ENCODE peak calls at places on chromosome 19, in nine cellular contexts. C is Calu3, Z is WERI-Rb-1, Y is transverse colon, R is upper lobe of right lung, A is AG04449, B is breast epithelium, P is fibroblast of pulmonary artery, T is GM06990. M is an unnamed sample.

GRCh38 chr19:10766681-10767201 is 48.9 kb downstream of the DNM2 start:
- DNase-seq in C (peak), Z (no peak), Y (no peak), R (no peak), A (no peak), B (no peak), P (peak), T (no peak), M (no peak)

GRCh38 chr19:44212865-44213346 is 574 bp downstream of the ZNF227 start:
- DNase-seq in C (no peak), Z (no peak), Y (no peak), R (no peak), A (no peak), B (no peak), P (peak), T (no peak), M (no peak)

GRCh38 chr19:1205114-1206062 is at the start of gene STK11:
- DNase-seq in C (peak), Z (peak), Y (peak), R (peak), A (peak), B (peak), P (peak), T (peak), M (peak)

GRCh38 chr19:48206402-48207093 is 36.1 kb downstream of the ZSWIM9 start:
- DNase-seq in C (no peak), Z (no peak), Y (no peak), R (peak), A (no peak), B (no peak), P (no peak), T (no peak), M (peak)

GRCh38 chr19:43425567-43426392 is 11.1 kb downstream of the TEX101 start:
- DNase-seq in C (peak), Z (no peak), Y (peak), R (no peak), A (no peak), B (peak), P (peak), T (no peak), M (no peak)

GRCh38 chr19:10430505-10431253 is 10.3 kb downstream of the PDE4A start:
- DNase-seq in C (no peak), Z (no peak), Y (peak), R (peak), A (no peak), B (no peak), P (peak), T (peak), M (no peak)

GRCh38 chr19:40231544-40232424 is 5.3 kb upstream of the CCNP start:
- DNase-seq in C (peak), Z (no peak), Y (no peak), R (no peak), A (no peak), B (no peak), P (no peak), T (no peak), M (no peak)

GRCh38 chr19:47595937-47596336 is 13.0 kb upstream of the BICRA start:
- DNase-seq in C (no peak), Z (no peak), Y (no peak), R (no peak), A (no peak), B (no peak), P (no peak), T (no peak), M (no peak)

GRCh38 chr19:8457802-8458201 is 13.0 kb downstream of the HNRNPM start:
- DNase-seq in C (no peak), Z (no peak), Y (no peak), R (no peak), A (no peak), B (no peak), P (no peak), T (no peak), M (no peak)

GRCh38 chr19:41902594-41902993 is 19.6 kb downstream of the ARHGEF1 start:
- DNase-seq in C (no peak), Z (no peak), Y (no peak), R (no peak), A (no peak), B (no peak), P (no peak), T (no peak), M (no peak)
- TF ChIP-seq CTCF in C (no peak), Z (no peak), Y (no peak), R (no peak), A (no peak), B (no peak), P (no peak), T (no peak), M (no peak)

DNA sequence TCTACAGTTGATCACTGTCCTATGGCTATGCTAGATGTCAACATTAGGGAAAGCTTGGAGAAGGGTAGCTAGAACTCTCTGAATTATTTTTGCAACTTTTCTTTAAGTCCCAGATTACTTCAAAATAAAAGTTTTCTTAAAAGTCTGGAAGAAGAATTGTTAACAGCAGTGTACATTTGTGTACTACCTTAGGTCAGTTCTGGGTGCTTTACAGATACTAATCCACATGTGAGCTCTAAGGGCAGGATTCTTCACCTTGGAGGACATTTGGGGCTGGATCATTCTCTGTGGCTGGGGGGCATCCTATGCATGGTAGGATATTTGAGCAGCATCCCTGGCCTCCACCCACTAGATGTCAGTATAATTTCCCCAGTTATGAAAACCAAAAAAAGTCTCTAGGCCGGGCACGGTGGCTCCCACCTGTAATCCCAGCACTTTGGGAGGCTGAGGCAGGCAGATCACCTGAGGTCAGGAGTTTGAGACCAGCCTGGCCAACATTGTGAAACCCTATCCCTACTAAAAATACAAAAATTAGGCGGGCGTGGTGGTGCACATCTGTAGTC is 2.8 kb downstream of the BRME1 start:
- DNase-seq in C (peak), Z (peak), Y (no peak), R (no peak), A (no peak), B (no peak), P (peak), T (no peak), M (no peak)
- TF ChIP-seq CTCF in C (no peak), Z (peak), Y (peak), R (peak), A (peak), B (no peak), P (peak), T (peak), M (no peak)

GRCh38 chr19:46471116-46471733 is at the start of gene PNMA8A:
- DNase-seq in C (no peak), Z (peak), Y (peak), R (peak), A (no peak), B (no peak), P (peak), T (no peak), M (peak)
- TF ChIP-seq CTCF in C (no peak), Z (no peak), Y (peak), R (no peak), A (peak), B (no peak), P (peak), T (no peak), M (no peak)

GRCh38 chr19:5296457-5297271 is 43.9 kb downstream of the PTPRS start:
- DNase-seq in C (no peak), Z (no peak), Y (no peak), R (no peak), A (no peak), B (no peak), P (no peak), T (no peak), M (no peak)

GRCh38 chr19:5296021-5296420 is 44.6 kb downstream of the PTPRS start:
- DNase-seq in C (no peak), Z (no peak), Y (no peak), R (no peak), A (no peak), B (no peak), P (no peak), T (no peak), M (no peak)

GRCh38 chr19:5299137-5299536 is 41.5 kb downstream of the PTPRS start:
- DNase-seq in C (no peak), Z (no peak), Y (no peak), R (no peak), A (no peak), B (no peak), P (no peak), T (no peak), M (no peak)

GRCh38 chr19:5297272-5297669 is 43.3 kb downstream of the PTPRS start:
- DNase-seq in C (no peak), Z (no peak), Y (no peak), R (no peak), A (no peak), B (no peak), P (no peak), T (no peak), M (no peak)

GRCh38 chr19:5298502-5298901 is 42.1 kb downstream of the PTPRS start:
- DNase-seq in C (peak), Z (no peak), Y (no peak), R (peak), A (no peak), B (peak), P (no peak), T (no peak), M (no peak)
- TF ChIP-seq CTCF in C (no peak), Z (no peak), Y (no peak), R (no peak), A (no peak), B (no peak), P (no peak), T (no peak), M (no peak)

GRCh38 chr19:32874605-32875004 is 5.0 kb upstream of the SLC7A9 start:
- DNase-seq in C (no peak), Z (no peak), Y (no peak), R (peak), A (no peak), B (no peak), P (no peak), T (no peak), M (no peak)

GRCh38 chr19:32875428-32875827 is 5.9 kb upstream of the SLC7A9 start:
- DNase-seq in C (no peak), Z (peak), Y (no peak), R (peak), A (no peak), B (no peak), P (no peak), T (no peak), M (no peak)

GRCh38 chr19:32877323-32877912 is 7.9 kb upstream of the SLC7A9 start:
- DNase-seq in C (no peak), Z (no peak), Y (no peak), R (peak), A (no peak), B (no peak), P (no peak), T (no peak), M (no peak)

GRCh38 chr19:32876919-32877285 is 7.3 kb upstream of the SLC7A9 start:
- DNase-seq in C (no peak), Z (no peak), Y (peak), R (peak), A (peak), B (no peak), P (peak), T (no peak), M (no peak)

DNA sequence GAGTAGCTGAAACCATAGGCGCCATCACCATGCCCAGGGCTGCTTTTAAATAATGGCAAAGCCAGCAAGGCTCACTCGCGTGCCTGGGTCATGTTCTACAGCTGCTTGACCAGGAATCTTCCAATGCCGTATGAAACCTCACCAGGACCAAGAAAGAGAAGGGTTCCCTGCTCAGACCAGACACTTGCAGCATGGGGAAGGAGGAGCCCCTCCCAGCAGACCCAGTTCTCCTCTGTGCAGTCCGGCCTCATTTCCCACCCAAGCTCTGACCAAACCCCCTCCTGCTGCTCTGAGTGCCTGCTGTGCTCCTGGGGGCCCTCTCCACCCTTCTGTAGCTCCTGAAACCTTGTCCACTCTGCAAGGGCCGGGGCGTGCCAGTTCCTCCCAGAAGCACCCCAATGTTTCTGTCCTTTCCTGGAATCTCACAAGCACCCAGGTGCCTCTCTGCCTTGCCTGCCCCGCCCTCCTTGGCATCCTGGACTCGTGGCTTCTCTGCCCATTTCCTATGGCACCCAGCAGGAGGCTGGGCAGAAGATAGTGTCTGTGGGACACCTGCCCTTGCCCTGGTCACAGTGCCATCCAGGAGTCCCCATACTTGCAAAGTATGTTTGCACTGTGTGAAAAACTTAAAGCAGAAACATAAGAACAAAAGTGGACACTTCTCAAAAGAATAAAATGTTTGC is 6.8 kb upstream of the SLC7A9 start:
- DNase-seq in C (no peak), Z (no peak), Y (no peak), R (peak), A (no peak), B (no peak), P (no peak), T (no peak), M (no peak)
- TF ChIP-seq CTCF in C (no peak), Z (no peak), Y (no peak), R (no peak), A (no peak), B (no peak), P (no peak), T (no peak), M (no peak)

GRCh38 chr19:38780443-38780842 is 7.1 kb upstream of the LGALS7 start:
- DNase-seq in C (no peak), Z (no peak), Y (no peak), R (no peak), A (no peak), B (no peak), P (no peak), T (no peak), M (no peak)
- TF ChIP-seq CTCF in C (no peak), Z (no peak), Y (no peak), R (no peak), A (no peak), B (no peak), P (no peak), T (no peak), M (no peak)

GRCh38 chr19:53409505-53410204 is 14.7 kb downstream of the ZNF765 start:
- DNase-seq in C (no peak), Z (no peak), Y (no peak), R (no peak), A (no peak), B (no peak), P (no peak), T (no peak), M (no peak)
- TF ChIP-seq CTCF in C (no peak), Z (no peak), Y (no peak), R (no peak), A (no peak), B (no peak), P (no peak), T (no peak), M (no peak)

DNA sequence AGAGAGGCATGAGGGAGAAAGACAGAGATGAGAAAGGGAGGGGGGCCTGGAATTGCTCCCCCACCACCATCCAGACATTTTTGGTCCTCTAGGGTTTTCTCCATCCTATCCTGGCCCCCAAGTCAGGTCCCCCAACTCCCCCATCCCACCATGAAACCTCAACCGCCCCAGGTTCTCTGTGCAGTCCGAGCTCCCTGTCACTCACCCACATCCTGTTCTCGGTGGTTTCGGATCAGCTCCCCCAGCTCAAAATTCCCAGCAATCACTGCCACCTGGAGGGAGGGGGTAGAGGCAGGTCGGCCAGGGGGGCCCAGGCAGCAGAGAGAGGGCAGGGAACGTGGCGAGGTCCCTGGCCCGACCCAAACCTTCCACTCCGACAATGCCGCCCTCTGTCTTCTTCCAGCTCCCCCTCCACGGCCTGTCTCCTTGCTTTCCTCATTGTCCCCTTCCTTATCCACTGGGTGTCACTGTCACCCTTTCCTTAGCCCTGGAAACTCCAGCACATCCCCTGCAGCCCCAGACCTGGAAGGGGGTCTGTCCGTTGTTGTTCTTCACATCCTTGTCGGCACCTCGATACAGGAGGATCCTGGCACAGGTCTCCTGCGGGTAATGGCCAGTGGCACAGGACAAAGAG is 15.6 kb downstream of the SHANK1 start:
- DNase-seq in C (peak), Z (peak), Y (no peak), R (no peak), A (no peak), B (no peak), P (no peak), T (no peak), M (no peak)
- TF ChIP-seq CTCF in C (no peak), Z (peak), Y (no peak), R (no peak), A (peak), B (no peak), P (peak), T (no peak), M (no peak)

M was measured in mesothelial cell of epicardium.